ENCODE peak calls at places on chromosome 15, in seven cellular contexts. Y is HepG2, Z is stomach, K is esophagus muscularis mucosa, T is SK-N-SH, X is sigmoid colon, L is upper lobe of left lung. F is an unnamed sample.

GRCh38 chr15:81400640-81401236 is 26.7 kb upstream of the TMC3 start:
- DNase-seq in Y (peak; percentile 21), Z (no peak), K (no peak), T (peak; percentile 52), X (no peak), L (no peak), F (no peak)

GRCh38 chr15:101250931-101251829 is 668 bp downstream of the CHSY1 start:
- DNase-seq in Y (no peak), Z (peak; percentile 45), K (no peak), T (peak; percentile 68), X (peak; percentile 76), L (peak; percentile 90), F (no peak)

GRCh38 chr15:74281147-74282133 is 45.3 kb downstream of the CCDC33 start:
- DNase-seq in Y (no peak), Z (no peak), K (no peak), T (no peak), X (no peak), L (no peak), F (no peak)

GRCh38 chr15:74449643-74450205 is 11.2 kb downstream of the UBL7 start:
- DNase-seq in Y (no peak), Z (no peak), K (no peak), T (no peak), X (peak; percentile 25), L (no peak), F (no peak)

GRCh38 chr15:40768492-40769309 is 1.1 kb upstream of the C15orf62 start:
- DNase-seq in Y (no peak), Z (peak; percentile 53), K (no peak), T (peak; percentile 49), X (no peak), L (no peak), F (peak; percentile 66)

GRCh38 chr15:90161946-90162345 is 39.2 kb upstream of the SEMA4B start:
- DNase-seq in Y (no peak), Z (no peak), K (no peak), T (no peak), X (no peak), L (no peak), F (peak; percentile 53)

GRCh38 chr15:55434989-55435825 is 26.9 kb downstream of the PIERCE2 start:
- DNase-seq in Y (peak; percentile 54), Z (no peak), K (no peak), T (peak; percentile 68), X (no peak), L (no peak), F (no peak)

GRCh38 chr15:57114070-57114469 is 195.6 kb downstream of the TCF12 start:
- DNase-seq in Y (no peak), Z (no peak), K (no peak), T (no peak), X (no peak), L (no peak), F (peak; percentile 23)

GRCh38 chr15:90300988-90301715 is 35.7 kb downstream of the NGRN start:
- DNase-seq in Y (peak; percentile 58), Z (peak; percentile 69), K (no peak), T (peak; percentile 70), X (peak; percentile 76), L (peak; percentile 72), F (peak; percentile 69)

GRCh38 chr15:62545392-62546227 is 380.5 kb upstream of the C2CD4B start:
- DNase-seq in Y (no peak), Z (peak; percentile 75), K (no peak), T (no peak), X (peak; percentile 72), L (no peak), F (peak; percentile 67)

GRCh38 chr15:33074942-33075341 is 119.6 kb downstream of the FMN1 start:
- DNase-seq in Y (no peak), Z (no peak), K (no peak), T (no peak), X (no peak), L (no peak), F (peak; percentile 39)

GRCh38 chr15:88982304-88982945 is 69.2 kb upstream of the MFGE8 start:
- DNase-seq in Y (no peak), Z (no peak), K (no peak), T (peak; percentile 44), X (peak; percentile 80), L (peak; percentile 46), F (peak; percentile 16)

GRCh38 chr15:54840999-54841398 is 355.7 kb downstream of the RSL24D1 start:
- DNase-seq in Y (no peak), Z (no peak), K (no peak), T (no peak), X (no peak), L (no peak), F (no peak)

GRCh38 chr15:26766262-26766661 is 6.6 kb downstream of the GABRB3 start:
- DNase-seq in Y (no peak), Z (no peak), K (no peak), T (no peak), X (no peak), L (no peak), F (no peak)

GRCh38 chr15:82538961-82539689 is 1.1 kb downstream of the RPS17 start:
- DNase-seq in Y (peak; percentile 29), Z (no peak), K (no peak), T (peak; percentile 30), X (no peak), L (peak; percentile 14), F (no peak)

GRCh38 chr15:66842710-66843441 is 140.8 kb downstream of the SMAD6 start:
- DNase-seq in Y (peak; percentile 37), Z (peak; percentile 75), K (no peak), T (peak; percentile 83), X (peak; percentile 91), L (peak; percentile 95), F (peak; percentile 77)

GRCh38 chr15:66844041-66844746 is 142.2 kb downstream of the SMAD6 start:
- DNase-seq in Y (no peak), Z (no peak), K (no peak), T (no peak), X (peak; percentile 64), L (no peak), F (no peak)

GRCh38 chr15:66841953-66842681 is 140.1 kb downstream of the SMAD6 start:
- DNase-seq in Y (peak; percentile 54), Z (peak; percentile 88), K (peak; percentile 95), T (peak; percentile 85), X (peak; percentile 95), L (peak; percentile 97), F (peak; percentile 83)

GRCh38 chr15:66844747-66845145 is 142.7 kb downstream of the SMAD6 start:
- DNase-seq in Y (no peak), Z (no peak), K (no peak), T (no peak), X (no peak), L (no peak), F (no peak)

GRCh38 chr15:66843581-66843980 is 141.5 kb downstream of the SMAD6 start:
- DNase-seq in Y (no peak), Z (no peak), K (no peak), T (no peak), X (no peak), L (no peak), F (no peak)
- TF ChIP-seq POLR2AphosphoS5 in Y (no peak), Z (no peak), K (no peak), T (no peak), X (no peak), L (no peak), F (no peak)

GRCh38 chr15:51828621-51829359 is 663 bp upstream of the TMOD3 start:
- DNase-seq in Y (no peak), Z (no peak), K (no peak), T (no peak), X (no peak), L (no peak), F (no peak)
- H3K4me3 ChIP-seq in Y (peak overlapping the region; percentile 84), Z (peak overlapping the region; percentile 90), K (peak overlapping the region; percentile 97), T (no peak overlapping the region), X (no peak overlapping the region), L (no peak overlapping the region), F (no peak overlapping the region)

DNA sequence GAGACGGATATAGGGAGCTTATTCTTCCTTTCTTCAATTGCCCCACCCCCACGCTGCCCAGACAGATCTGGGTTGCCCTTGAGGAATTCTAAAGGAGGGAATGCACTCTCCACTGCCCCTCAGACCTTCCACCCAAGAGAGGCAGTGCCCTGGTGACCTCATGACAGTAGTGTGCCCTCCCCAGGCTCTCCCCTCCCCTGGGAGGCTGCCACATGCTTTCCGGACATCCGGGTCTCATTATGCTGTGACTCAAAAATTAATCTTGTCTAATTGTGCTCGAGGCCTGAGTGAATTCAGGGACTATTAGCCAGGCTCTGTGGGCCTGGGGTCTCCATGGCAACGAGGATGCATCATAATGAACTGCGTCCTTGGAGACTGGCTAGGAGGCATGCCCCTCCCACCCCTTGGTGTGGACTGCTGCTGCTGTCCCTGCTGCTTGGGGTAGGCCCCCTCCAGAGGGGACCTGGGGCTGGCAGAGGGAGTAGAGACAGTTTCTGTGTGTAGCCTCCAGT is 20.8 kb downstream of the CORO2B start:
- DNase-seq in Y (no peak), Z (no peak), K (no peak), T (peak; percentile 91), X (no peak), L (no peak), F (no peak)
- TF ChIP-seq EP300 in Y (no peak), Z (no peak), K (no peak), T (no peak), X (no peak), L (no peak), F (no peak)

GRCh38 chr15:68616397-68616796 is 37.6 kb downstream of the CORO2B start:
- DNase-seq in Y (no peak), Z (no peak), K (no peak), T (no peak), X (no peak), L (peak; percentile 53), F (no peak)

GRCh38 chr15:68617001-68617400 is 38.2 kb downstream of the CORO2B start:
- DNase-seq in Y (no peak), Z (no peak), K (no peak), T (no peak), X (no peak), L (no peak), F (no peak)

GRCh38 chr15:68619303-68619698 is 40.5 kb downstream of the CORO2B start:
- DNase-seq in Y (no peak), Z (no peak), K (no peak), T (no peak), X (no peak), L (no peak), F (no peak)

GRCh38 chr15:68617777-68618176 is 39.0 kb downstream of the CORO2B start:
- DNase-seq in Y (no peak), Z (no peak), K (no peak), T (no peak), X (no peak), L (no peak), F (no peak)

DNA sequence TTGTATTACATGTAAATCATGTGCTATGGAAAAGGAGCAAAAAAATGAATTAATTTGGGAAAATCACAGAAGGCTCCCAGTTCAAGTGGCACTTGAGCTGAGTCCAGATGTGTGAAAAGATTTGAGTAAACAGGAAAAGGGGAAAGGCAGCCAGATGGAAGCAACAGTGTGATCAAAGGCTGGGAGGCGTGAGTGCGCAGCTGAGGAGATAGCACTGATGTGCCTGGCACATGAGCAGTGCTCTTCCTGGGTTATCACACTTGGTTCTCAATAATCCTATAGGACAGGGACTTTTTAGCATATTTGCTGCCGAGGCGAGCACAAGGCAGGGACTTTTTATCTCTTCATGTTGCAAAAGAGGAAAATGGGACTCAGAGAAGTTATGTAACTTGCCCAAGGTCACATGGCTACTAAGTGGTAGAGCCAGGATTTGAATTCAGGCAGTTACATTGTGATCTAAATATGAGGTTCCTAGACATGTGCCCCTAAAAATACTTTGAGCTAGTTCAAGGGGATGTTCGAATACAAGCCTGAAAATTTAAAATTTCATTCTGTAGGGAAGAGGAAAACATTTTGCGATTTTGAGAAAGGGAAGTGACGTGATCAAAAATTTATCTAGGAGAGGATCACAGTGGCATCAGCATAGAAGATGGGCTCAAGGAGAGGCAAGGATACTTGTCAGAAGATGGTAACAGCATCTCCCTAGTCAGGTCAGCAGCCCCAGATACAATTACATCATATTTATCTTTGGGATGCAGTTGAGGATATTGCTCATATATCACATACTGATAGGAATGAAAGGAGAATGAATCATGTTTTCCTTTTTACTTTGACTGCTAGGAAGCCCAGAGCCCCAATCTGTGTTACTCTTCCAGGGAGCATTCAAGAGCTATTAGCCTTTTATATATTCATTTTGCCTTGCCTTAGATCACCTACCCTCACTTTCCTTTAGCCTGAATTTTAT is 39.8 kb downstream of the CORO2B start:
- DNase-seq in Y (no peak), Z (no peak), K (no peak), T (no peak), X (no peak), L (no peak), F (no peak)
- TF ChIP-seq POLR2AphosphoS5 in Y (no peak), Z (no peak), K (no peak), T (no peak), X (peak; percentile 19), L (no peak), F (no peak)